ENCODE peak calls at places on chromosome 16, in eight cellular contexts. P is RWPE1, X is testis, Z is heart left ventricle, H is MCF 10A, V is A549, I is bronchial epithelial cell, Q is body of pancreas. E is an unnamed sample.

GRCh38 chr16:66701061-66701460 is 4.5 kb upstream of the CMTM4 start:
- DNase-seq in P (no peak), X (no peak), Z (no peak), H (no peak), V (no peak), I (no peak), Q (no peak), E (no peak)

GRCh38 chr16:85835227-85835751 is 35.8 kb downstream of the COX4I1 start:
- DNase-seq in P (no peak), X (no peak), Z (no peak), H (no peak), V (no peak), I (no peak), Q (no peak), E (no peak)

GRCh38 chr16:84818989-84819643 is 669 bp upstream of the CRISPLD2 start:
- DNase-seq in P (no peak), X (no peak), Z (no peak), H (no peak), V (no peak), I (peak), Q (no peak), E (no peak)

GRCh38 chr16:88911148-88911945 is 44.9 kb upstream of the PABPN1L start:
- DNase-seq in P (no peak), X (no peak), Z (no peak), H (no peak), V (no peak), I (no peak), Q (no peak), E (peak)

GRCh38 chr16:85330694-85331188 is 218.5 kb upstream of the CIBAR2 start:
- DNase-seq in P (peak), X (peak), Z (no peak), H (peak), V (peak), I (peak), Q (peak), E (peak)

GRCh38 chr16:23296994-23297393 is 5.1 kb upstream of the SCNN1B start:
- DNase-seq in P (no peak), X (peak), Z (no peak), H (no peak), V (peak), I (no peak), Q (peak), E (peak)

GRCh38 chr16:48478418-48478817 is 93.2 kb upstream of the SIAH1 start:
- DNase-seq in P (no peak), X (no peak), Z (no peak), H (no peak), V (no peak), I (no peak), Q (no peak), E (no peak)

GRCh38 chr16:81604960-81605383 is 160.4 kb downstream of the CMIP start:
- DNase-seq in P (peak), X (no peak), Z (no peak), H (peak), V (no peak), I (peak), Q (no peak), E (no peak)

GRCh38 chr16:35639233-35640205 is 2180.1 kb downstream of the TP53TG3F start:
- DNase-seq in P (no peak), X (no peak), Z (no peak), H (no peak), V (no peak), I (peak), Q (no peak), E (no peak)

GRCh38 chr16:66927012-66927436 is 1.7 kb upstream of the RRAD start:
- DNase-seq in P (peak), X (no peak), Z (peak), H (peak), V (peak), I (peak), Q (no peak), E (peak)

GRCh38 chr16:20944861-20945390 is 44.4 kb downstream of the LYRM1 start:
- DNase-seq in P (no peak), X (no peak), Z (no peak), H (peak), V (no peak), I (peak), Q (no peak), E (no peak)

GRCh38 chr16:55100100-55100499 is 169.4 kb downstream of the IRX5 start:
- DNase-seq in P (no peak), X (no peak), Z (no peak), H (no peak), V (no peak), I (no peak), Q (no peak), E (no peak)

GRCh38 chr16:30740364-30741251 is 7.6 kb upstream of the PHKG2 start:
- DNase-seq in P (peak), X (peak), Z (peak), H (peak), V (peak), I (peak), Q (peak), E (no peak)

GRCh38 chr16:80971814-80972213 is 34.9 kb downstream of the CMC2 start:
- DNase-seq in P (no peak), X (no peak), Z (no peak), H (no peak), V (no peak), I (no peak), Q (no peak), E (no peak)

GRCh38 chr16:30985401-30986128 is 558 bp downstream of the HSD3B7 start:
- DNase-seq in P (peak), X (peak), Z (no peak), H (peak), V (peak), I (peak), Q (peak), E (no peak)

GRCh38 chr16:30472328-30472942 is at the start of gene ITGAL:
- DNase-seq in P (no peak), X (peak), Z (peak), H (no peak), V (no peak), I (no peak), Q (no peak), E (peak)

GRCh38 chr16:88770459-88771293 is 14.3 kb downstream of the PIEZO1 start:
- DNase-seq in P (peak), X (no peak), Z (peak), H (peak), V (no peak), I (peak), Q (peak), E (no peak)

GRCh38 chr16:89449726-89450335 is 40.5 kb downstream of the ANKRD11 start:
- DNase-seq in P (no peak), X (no peak), Z (no peak), H (no peak), V (no peak), I (peak), Q (no peak), E (no peak)

GRCh38 chr16:49492090-49492801 is 118.6 kb downstream of the C16orf78 start:
- DNase-seq in P (peak), X (peak), Z (peak), H (peak), V (peak), I (no peak), Q (peak), E (peak)

GRCh38 chr16:13154799-13155198 is 253.4 kb downstream of the SHISA9 start:
- DNase-seq in P (no peak), X (no peak), Z (no peak), H (peak), V (no peak), I (no peak), Q (no peak), E (no peak)

GRCh38 chr16:85651822-85652430 is 36.8 kb downstream of the GINS2 start:
- DNase-seq in P (no peak), X (peak), Z (no peak), H (peak), V (no peak), I (no peak), Q (no peak), E (no peak)

GRCh38 chr16:57092786-57093301 is 461 bp downstream of the CPNE2 start:
- DNase-seq in P (peak), X (peak), Z (peak), H (no peak), V (peak), I (no peak), Q (peak), E (peak)

GRCh38 chr16:7967986-7968509 is 622.3 kb downstream of the TMEM114 start:
- DNase-seq in P (no peak), X (no peak), Z (no peak), H (no peak), V (no peak), I (no peak), Q (no peak), E (no peak)

GRCh38 chr16:56558024-56558747 is 6.7 kb upstream of the MT4 start:
- DNase-seq in P (peak), X (no peak), Z (no peak), H (peak), V (peak), I (peak), Q (no peak), E (no peak)

GRCh38 chr16:67399218-67399733 is 6.0 kb upstream of the TPPP3 start:
- DNase-seq in P (no peak), X (peak), Z (no peak), H (no peak), V (peak), I (no peak), Q (peak), E (peak)

GRCh38 chr16:56916571-56917403 is 15.2 kb upstream of the HERPUD1 start:
- DNase-seq in P (no peak), X (no peak), Z (no peak), H (no peak), V (no peak), I (no peak), Q (no peak), E (peak)

GRCh38 chr16:6864670-6865069 is 468.0 kb upstream of the RBFOX1 start:
- DNase-seq in P (no peak), X (no peak), Z (no peak), H (no peak), V (no peak), I (no peak), Q (no peak), E (no peak)

GRCh38 chr16:24670623-24671454 is 58.6 kb upstream of the TNRC6A start:
- DNase-seq in P (no peak), X (peak), Z (peak), H (peak), V (peak), I (peak), Q (peak), E (peak)

GRCh38 chr16:86375370-86375769 is 135.0 kb upstream of the FOXF1 start:
- DNase-seq in P (peak), X (no peak), Z (no peak), H (peak), V (no peak), I (no peak), Q (no peak), E (no peak)

GRCh38 chr16:89332248-89333245 is 115.0 kb downstream of the ZNF778 start:
- DNase-seq in P (no peak), X (no peak), Z (no peak), H (no peak), V (no peak), I (no peak), Q (no peak), E (no peak)

GRCh38 chr16:68246121-68246520 is 948 bp downstream of the PLA2G15 start:
- DNase-seq in P (no peak), X (no peak), Z (no peak), H (no peak), V (no peak), I (no peak), Q (no peak), E (no peak)

DNA sequence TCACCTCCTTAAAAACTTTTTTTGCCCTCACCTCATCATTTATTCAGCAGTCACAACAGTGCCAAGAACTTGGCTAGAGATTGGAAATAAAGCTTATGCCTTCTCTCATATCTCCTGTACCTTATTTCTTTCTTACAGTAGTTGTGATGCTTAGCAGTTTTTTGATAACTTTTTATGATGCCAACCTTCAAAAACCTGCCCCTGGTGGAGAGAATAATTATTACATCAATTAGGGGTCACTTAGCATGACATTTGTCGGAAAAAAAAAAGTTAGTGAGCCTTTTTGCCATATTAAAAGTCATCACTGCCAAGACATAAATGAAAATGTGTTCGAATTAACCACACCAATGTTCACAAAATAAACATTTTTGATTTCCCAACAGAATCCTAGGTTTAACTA is 296.6 kb downstream of the WWOX start:
- DNase-seq in P (no peak), X (no peak), Z (no peak), H (peak), V (peak), I (peak), Q (no peak), E (no peak)
- TF ChIP-seq CTCF in P (peak), X (no peak), Z (peak), H (no peak), V (no peak), I (no peak), Q (no peak), E (no peak)

DNA sequence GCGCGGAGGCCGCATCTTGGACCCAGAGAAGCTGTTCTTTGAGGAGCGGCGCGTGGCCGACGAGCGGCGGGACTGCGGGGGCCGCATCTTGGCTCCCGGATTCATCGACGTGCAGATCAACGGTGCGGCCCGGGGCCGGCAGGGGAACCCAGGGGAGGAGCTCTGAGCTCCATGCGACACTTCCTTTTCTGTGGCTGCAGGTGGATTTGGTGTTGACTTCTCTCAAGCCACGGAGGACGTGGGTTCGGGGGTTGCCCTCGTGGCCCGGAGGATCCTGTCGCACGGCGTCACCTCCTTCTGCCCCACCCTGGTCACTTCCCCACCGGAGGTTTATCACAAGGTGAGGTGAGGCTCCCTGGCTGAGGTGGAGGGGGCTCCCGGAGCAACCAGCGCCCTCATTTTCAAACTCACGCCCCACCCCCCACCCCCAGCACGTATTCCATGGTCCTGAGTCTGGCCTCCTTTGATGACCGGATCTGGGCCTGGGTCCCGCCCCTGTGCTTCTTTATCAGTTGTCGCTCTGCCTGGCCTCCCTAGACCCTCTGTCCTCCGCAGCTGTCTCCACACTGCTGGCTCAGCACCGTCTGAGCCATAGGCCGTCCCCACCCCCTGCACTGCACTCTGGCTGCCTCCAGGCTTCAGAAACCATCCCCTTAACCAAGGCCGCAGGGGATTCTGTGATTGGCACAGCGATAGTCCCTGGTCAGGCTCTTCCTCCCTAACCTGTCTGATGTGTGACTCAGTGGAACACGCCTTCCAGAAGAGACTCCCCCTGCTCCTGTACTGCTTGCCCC is 810 bp downstream of the AMDHD2 start:
- DNase-seq in P (peak), X (no peak), Z (peak), H (peak), V (no peak), I (peak), Q (peak), E (peak)
- TF ChIP-seq CTCF in P (no peak), X (no peak), Z (no peak), H (no peak), V (no peak), I (no peak), Q (no peak), E (no peak)

GRCh38 chr16:71479420-71479819 is 9.7 kb downstream of the ZNF19 start:
- DNase-seq in P (no peak), X (peak), Z (no peak), H (peak), V (no peak), I (peak), Q (no peak), E (no peak)
- TF ChIP-seq CTCF in P (no peak), X (no peak), Z (no peak), H (peak), V (no peak), I (peak), Q (no peak), E (peak)

GRCh38 chr16:53346-54236 is at the start of the genes POLR3K and SNRNP25:
- DNase-seq in P (peak), X (peak), Z (peak), H (peak), V (peak), I (peak), Q (peak), E (peak)
- TF ChIP-seq CTCF in P (no peak), X (no peak), Z (no peak), H (no peak), V (no peak), I (no peak), Q (no peak), E (no peak)

DNA sequence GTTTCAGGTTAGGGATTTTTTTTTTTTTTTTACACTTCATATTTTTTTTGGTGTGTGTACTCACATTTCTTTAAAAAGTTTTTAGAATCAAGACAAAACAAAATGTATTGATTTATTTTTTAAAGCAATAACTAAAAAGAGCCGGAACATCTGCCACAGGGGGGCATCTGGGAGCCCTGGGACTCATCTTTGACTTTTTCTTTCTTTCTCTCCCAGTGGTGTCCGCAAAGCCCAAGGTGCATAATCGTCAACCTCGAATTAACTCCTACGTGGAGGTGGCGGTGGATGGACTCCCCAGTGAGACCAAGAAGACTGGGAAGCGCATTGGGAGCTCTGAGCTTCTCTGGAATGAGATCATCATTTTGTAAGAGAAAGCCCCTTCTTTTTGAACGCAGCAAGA is 36.3 kb downstream of the WWP2 start:
- DNase-seq in P (no peak), X (peak), Z (no peak), H (no peak), V (no peak), I (no peak), Q (peak), E (no peak)
- TF ChIP-seq CTCF in P (no peak), X (peak), Z (peak), H (no peak), V (peak), I (no peak), Q (peak), E (no peak)

GRCh38 chr16:64167851-64168770 is 953.8 kb downstream of the CDH11 start:
- DNase-seq in P (no peak), X (no peak), Z (no peak), H (no peak), V (no peak), I (peak), Q (no peak), E (no peak)
- TF ChIP-seq CTCF in P (no peak), X (no peak), Z (no peak), H (no peak), V (no peak), I (no peak), Q (no peak), E (no peak)

GRCh38 chr16:15464401-15465186 is 30.2 kb downstream of the BMERB1 start:
- DNase-seq in P (no peak), X (no peak), Z (no peak), H (no peak), V (no peak), I (no peak), Q (no peak), E (no peak)

GRCh38 chr16:15466131-15466530 is 31.7 kb downstream of the BMERB1 start:
- DNase-seq in P (no peak), X (no peak), Z (no peak), H (no peak), V (no peak), I (no peak), Q (no peak), E (no peak)

GRCh38 chr16:15461376-15461775 is 27.0 kb downstream of the BMERB1 start:
- DNase-seq in P (no peak), X (no peak), Z (no peak), H (peak), V (no peak), I (no peak), Q (no peak), E (no peak)

DNA sequence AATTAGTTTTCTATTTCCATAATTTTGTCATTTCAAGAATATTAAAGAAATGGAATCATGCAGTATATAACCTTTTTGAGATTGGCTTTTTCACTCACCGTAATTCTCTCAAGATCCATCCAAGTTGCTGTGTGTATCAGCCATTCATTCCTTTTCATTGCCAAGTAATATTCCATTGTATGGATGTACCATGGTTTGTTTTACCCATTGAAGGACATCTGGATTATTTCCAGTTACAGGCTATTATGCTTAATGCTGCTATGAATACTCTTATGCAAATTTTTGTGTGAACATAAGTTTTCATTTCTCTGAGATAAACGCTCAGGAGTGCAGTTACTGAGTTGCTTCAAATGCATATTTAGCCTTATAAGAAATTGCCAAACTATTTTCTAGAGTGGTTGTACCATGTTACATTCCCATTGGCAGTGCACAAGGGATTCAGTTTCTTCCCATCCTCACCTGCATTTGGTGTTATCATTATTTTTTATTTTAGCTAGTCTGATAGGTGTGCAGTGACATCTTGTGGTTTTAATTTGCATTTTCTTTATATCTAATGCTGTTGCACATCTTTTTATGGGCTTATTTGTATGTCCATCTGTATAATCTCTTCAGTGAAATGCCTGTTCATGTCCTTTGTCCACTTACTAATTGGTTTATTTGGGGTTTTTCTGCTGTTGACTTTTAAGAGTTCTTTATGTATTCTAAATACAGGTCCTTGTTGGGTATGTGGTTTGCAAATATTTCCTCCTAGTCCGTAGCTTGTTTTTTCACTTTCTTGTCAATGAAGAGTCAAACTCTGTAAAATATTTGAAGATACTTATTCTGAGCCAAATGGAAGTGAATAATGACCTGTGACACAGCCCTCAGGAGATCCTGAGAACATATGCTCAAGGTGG is 32.7 kb downstream of the BMERB1 start:
- DNase-seq in P (no peak), X (no peak), Z (no peak), H (peak), V (no peak), I (peak), Q (no peak), E (no peak)
- TF ChIP-seq CTCF in P (peak), X (no peak), Z (no peak), H (peak), V (peak), I (peak), Q (no peak), E (no peak)